ENCODE peak calls at places on chromosomes 5 and 9, in five cellular contexts. O is cardiac muscle cell, Y is fibroblast of lung, D is tibial artery, Q is stomach. U is an unnamed sample. For H3K27me3, the result is how much of the 10 kb centered on the place peaks cover.

GRCh38 chr5:151405334-151405872 is 42.0 kb upstream of the SLC36A1 start:
- DNase-seq in O (no peak), Y (no peak), D (no peak), Q (no peak), U (no peak)

GRCh38 chr9:110429453-110429852 is 91.8 kb upstream of the TXNDC8 start:
- DNase-seq in O (no peak), Y (no peak), D (no peak), Q (no peak), U (no peak)

GRCh38 chr5:159049844-159050318 is 49.8 kb downstream of the EBF1 start:
- DNase-seq in O (peak), Y (no peak), D (no peak), Q (no peak), U (no peak)

GRCh38 chr9:76474419-76474818 is 15.4 kb downstream of the GCNT1 start:
- DNase-seq in O (no peak), Y (no peak), D (no peak), Q (no peak), U (no peak)

GRCh38 chr5:170254056-170254455 is 21.3 kb downstream of the C5orf58 start:
- DNase-seq in O (no peak), Y (peak), D (no peak), Q (no peak), U (no peak)

GRCh38 chr9:68462004-68462775 is 78.5 kb downstream of the TMEM252 start:
- DNase-seq in O (peak), Y (peak), D (no peak), Q (no peak), U (no peak)

GRCh38 chr9:18909140-18910018 is 123.6 kb downstream of the SAXO1 start:
- DNase-seq in O (no peak), Y (no peak), D (no peak), Q (no peak), U (no peak)

GRCh38 chr9:106288689-106289088 is 574.3 kb upstream of the ZNF462 start:
- DNase-seq in O (no peak), Y (no peak), D (no peak), Q (no peak), U (no peak)

GRCh38 chr9:19149230-19149629 is 21.9 kb upstream of the PLIN2 start:
- DNase-seq in O (peak), Y (peak), D (no peak), Q (no peak), U (no peak)

GRCh38 chr9:128192601-128193371 is 1.4 kb upstream of the CIZ1 start:
- DNase-seq in O (peak), Y (peak), D (peak), Q (peak), U (peak)

GRCh38 chr5:148408092-148408491 is 24.3 kb downstream of the FBXO38 start:
- DNase-seq in O (no peak), Y (no peak), D (no peak), Q (no peak), U (no peak)

GRCh38 chr9:126915281-126915816 is 767 bp downstream of the RALGPS1 start:
- DNase-seq in O (no peak), Y (no peak), D (peak), Q (peak), U (peak)

GRCh38 chr5:24547127-24547526 is 97.7 kb downstream of the CDH10 start:
- DNase-seq in O (no peak), Y (no peak), D (no peak), Q (no peak), U (no peak)

GRCh38 chr5:9149988-9150387 is 395.9 kb downstream of the SEMA5A start:
- DNase-seq in O (no peak), Y (peak), D (no peak), Q (no peak), U (no peak)

GRCh38 chr5:99445805-99446204 is 517.0 kb upstream of the CHD1 start:
- DNase-seq in O (no peak), Y (no peak), D (no peak), Q (no peak), U (no peak)

GRCh38 chr9:111531716-111532115 is 6.7 kb downstream of the ZNF483 start:
- DNase-seq in O (no peak), Y (no peak), D (no peak), Q (no peak), U (no peak)

GRCh38 chr5:138952962-138953361 is 77.8 kb upstream of the LRRTM2 start:
- DNase-seq in O (no peak), Y (no peak), D (peak), Q (no peak), U (peak)

GRCh38 chr5:6081727-6082210 is 296.6 kb downstream of the MED10 start:
- DNase-seq in O (no peak), Y (no peak), D (no peak), Q (no peak), U (no peak)

DNA sequence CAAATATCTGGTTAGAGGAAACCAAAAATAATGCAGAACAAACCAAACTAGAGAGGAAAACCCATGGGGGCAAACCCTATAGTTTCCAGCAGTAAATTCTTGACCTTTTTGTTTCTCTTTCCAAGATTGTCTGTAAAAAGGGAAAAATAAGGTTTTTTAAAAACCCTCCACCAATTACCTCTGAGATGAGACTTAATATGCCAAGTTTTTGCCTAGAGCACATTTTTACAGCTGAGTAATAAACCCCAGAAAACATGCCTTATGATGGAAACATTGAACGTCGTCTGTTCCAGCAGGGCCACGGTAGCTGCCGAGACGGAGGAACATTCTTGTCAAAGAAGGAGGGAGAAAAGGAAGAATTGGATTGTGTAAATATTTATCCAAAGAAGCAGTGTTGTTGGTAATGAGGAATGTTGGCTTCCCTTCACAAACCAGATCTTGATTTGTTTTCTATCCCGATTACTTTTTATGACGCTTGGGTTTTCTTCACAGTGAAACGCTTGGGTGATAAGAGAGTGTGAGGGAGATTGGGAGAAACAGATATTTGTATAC is 17.3 kb upstream of the MSX2 start:
- DNase-seq in O (no peak), Y (peak), D (no peak), Q (no peak), U (peak)
- H3K27me3 ChIP-seq in O (under half), Y (under half), D (under half), Q (under half), U (under half)

GRCh38 chr5:73495772-73496346 is 2.4 kb upstream of the BTF3 start:
- DNase-seq in O (no peak), Y (peak), D (no peak), Q (no peak), U (no peak)

GRCh38 chr5:73497537-73498056 is 645 bp upstream of the BTF3 start:
- DNase-seq in O (peak), Y (no peak), D (no peak), Q (no peak), U (no peak)

GRCh38 chr5:73499187-73499586 is 945 bp downstream of the BTF3 start:
- DNase-seq in O (peak), Y (no peak), D (no peak), Q (no peak), U (no peak)

GRCh38 chr5:73498057-73498992 is at the start of gene BTF3:
- DNase-seq in O (peak), Y (peak), D (peak), Q (peak), U (peak)

GRCh38 chr5:73496984-73497457 is 1.2 kb upstream of the BTF3 start:
- DNase-seq in O (peak), Y (peak), D (no peak), Q (no peak), U (no peak)
- TF ChIP-seq CTCF in O (peak), Y (peak), D (no peak), Q (no peak), U (no peak)

DNA sequence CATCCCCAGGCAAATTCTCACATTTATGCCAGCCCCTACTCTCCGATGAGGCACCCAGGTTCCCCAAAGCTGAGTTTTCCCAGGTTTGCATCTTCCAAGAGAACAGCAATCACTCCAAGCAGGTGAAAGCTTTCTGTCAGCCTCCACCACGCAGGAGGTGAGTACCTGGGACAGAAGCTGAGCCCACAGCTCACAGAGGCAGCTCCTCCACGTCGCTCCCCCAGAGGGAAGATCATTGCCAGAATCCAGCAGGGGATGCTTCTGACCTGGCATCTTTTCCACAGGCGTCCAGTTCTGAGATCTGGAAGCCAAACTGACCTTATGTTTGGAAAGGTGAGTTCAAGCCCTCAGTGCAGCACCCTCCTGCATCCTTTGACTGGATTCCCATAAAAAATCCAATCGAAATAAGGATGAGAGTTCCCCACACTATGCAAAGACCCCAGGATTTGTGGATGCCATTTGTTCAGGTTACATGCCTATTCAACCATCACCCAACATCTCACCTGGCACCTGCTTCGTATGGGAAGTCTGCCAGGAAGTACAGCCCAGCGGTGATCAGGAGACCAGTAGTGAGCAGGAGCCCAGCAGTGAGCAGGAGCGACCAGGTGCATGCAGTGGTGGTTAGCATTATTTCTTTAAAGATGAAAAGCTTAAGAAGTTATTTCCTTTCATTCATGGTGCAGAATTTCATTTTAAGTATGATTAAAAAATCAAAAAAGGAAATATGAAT is 47.4 kb upstream of the OLFM1 start:
- DNase-seq in O (no peak), Y (no peak), D (peak), Q (peak), U (no peak)
- H3K27me3 ChIP-seq in O (under half), Y (under half), D (under half), Q (under half), U (under half)

GRCh38 chr5:45642370-45642769 is 53.8 kb downstream of the HCN1 start:
- DNase-seq in O (no peak), Y (no peak), D (no peak), Q (no peak), U (no peak)

GRCh38 chr5:45643051-45643450 is 53.1 kb downstream of the HCN1 start:
- DNase-seq in O (no peak), Y (no peak), D (no peak), Q (no peak), U (no peak)

GRCh38 chr5:45639038-45639437 is 57.1 kb downstream of the HCN1 start:
- DNase-seq in O (no peak), Y (no peak), D (no peak), Q (no peak), U (no peak)
- TF ChIP-seq CTCF in O (no peak), Y (no peak), D (no peak), Q (no peak), U (no peak)

DNA sequence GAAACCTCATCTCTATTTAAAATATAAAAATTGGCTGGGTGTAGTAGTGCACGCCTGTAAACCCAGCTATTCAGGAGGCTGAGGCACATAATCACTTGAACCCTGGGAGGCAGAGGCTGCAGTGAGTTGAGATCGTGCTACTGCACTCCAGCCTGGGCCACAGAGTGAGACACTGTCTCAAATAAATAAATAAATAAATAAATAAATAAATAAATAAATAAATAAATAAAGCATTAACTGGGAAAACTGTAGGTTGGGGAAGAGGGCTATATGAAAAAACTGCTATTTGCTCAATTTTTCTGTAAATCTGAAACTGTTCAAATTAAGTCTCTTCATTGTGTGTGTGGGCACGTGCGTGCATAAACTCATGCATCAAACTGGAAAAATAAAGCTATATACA is 59.9 kb upstream of the RAPGEF6 start:
- DNase-seq in O (no peak), Y (no peak), D (no peak), Q (no peak), U (no peak)
- H3K27me3 ChIP-seq in O (under half), Y (under half), D (under half), Q (under half), U (under half)